ENCODE peak calls at places on chromosomes 11 and 22, in five cellular contexts. O is body of pancreas, D is ovary, M is heart right ventricle, E is neural crest cell. X is an unnamed sample.

GRCh38 chr11:112499153-112499907 is 238.7 kb upstream of the PLET1 start:
- DNase-seq in E (no peak), O (no peak), M (no peak), D (no peak), X (no peak)

GRCh38 chr11:118918686-118919280 is 6.9 kb downstream of the BCL9L start:
- DNase-seq in E (no peak), D (no peak), O (no peak), M (no peak), X (peak; percentile 89)

GRCh38 chr22:44486538-44486937 is 11.5 kb downstream of the RTL6 start:
- DNase-seq in E (no peak), O (no peak), M (peak; percentile 16), D (no peak), X (no peak)

GRCh38 chr22:37457093-37457893 is 28.9 kb downstream of the MFNG start:
- DNase-seq in M (peak; percentile 61), O (peak; percentile 82), D (peak; percentile 46), E (peak; percentile 85), X (peak; percentile 67)

GRCh38 chr11:103673773-103674172 is 362.7 kb upstream of the DDI1 start:
- DNase-seq in M (no peak), D (no peak), E (no peak), O (no peak), X (peak; percentile 59)

GRCh38 chr11:63764712-63765631 is 3.6 kb downstream of the ZFTA start:
- DNase-seq in M (peak; percentile 6), O (peak; percentile 73), E (peak; percentile 3), D (peak; percentile 70), X (peak; percentile 20)

GRCh38 chr11:74546752-74547151 is 45.6 kb upstream of the POLD3 start:
- DNase-seq in D (no peak), E (no peak), M (no peak), O (peak; percentile 12), X (no peak)

GRCh38 chr22:44702479-44703219 is 645 bp downstream of the PRR5 start:
- DNase-seq in E (peak; percentile 18), D (peak; percentile 41), O (peak; percentile 43), M (no peak), X (peak; percentile 50)

GRCh38 chr11:7573193-7573557 is 59.4 kb downstream of the PPFIBP2 start:
- DNase-seq in D (no peak), M (no peak), E (no peak), O (no peak), X (peak; percentile 58)

GRCh38 chr22:22710719-22711531 is 66.5 kb downstream of the GGTLC2 start:
- DNase-seq in D (peak; percentile 57), O (peak; percentile 60), M (peak; percentile 38), E (peak; percentile 59), X (peak; percentile 55)

GRCh38 chr11:75733346-75734107 is 15.9 kb downstream of the MOGAT2 start:
- DNase-seq in E (no peak), O (no peak), D (no peak), M (no peak), X (no peak)

GRCh38 chr11:86559311-86559945 is 113.0 kb downstream of the ME3 start:
- DNase-seq in O (peak; percentile 14), E (no peak), M (peak; percentile 68), D (peak; percentile 36), X (peak; percentile 85)

GRCh38 chr22:38031491-38031890 is 25.7 kb upstream of the PICK1 start:
- DNase-seq in O (no peak), M (no peak), D (no peak), E (no peak), X (no peak)

GRCh38 chr11:71465054-71465453 is 12.1 kb downstream of the NADSYN1 start:
- DNase-seq in M (no peak), E (no peak), O (no peak), D (no peak), X (no peak)

GRCh38 chr11:88363566-88364169 is 26.1 kb upstream of the CTSC start:
- DNase-seq in E (no peak), D (no peak), M (no peak), O (no peak), X (peak; percentile 54)

GRCh38 chr22:35410663-35411034 is 10.7 kb downstream of the MCM5 start:
- DNase-seq in E (no peak), M (no peak), D (no peak), O (no peak), X (no peak)
- TF ChIP-seq CTCF in E (no peak), M (no peak), D (no peak), O (no peak), X (no peak)

GRCh38 chr11:66638177-66639065 is at the start of gene RBM4:
- DNase-seq in D (peak; percentile 99), O (peak; percentile 100), M (peak; percentile 100), E (peak; percentile 93), X (peak; percentile 100)
- TF ChIP-seq CTCF in D (peak; percentile 23), O (peak; percentile 17), M (no peak), E (no peak), X (peak; percentile 36)

DNA sequence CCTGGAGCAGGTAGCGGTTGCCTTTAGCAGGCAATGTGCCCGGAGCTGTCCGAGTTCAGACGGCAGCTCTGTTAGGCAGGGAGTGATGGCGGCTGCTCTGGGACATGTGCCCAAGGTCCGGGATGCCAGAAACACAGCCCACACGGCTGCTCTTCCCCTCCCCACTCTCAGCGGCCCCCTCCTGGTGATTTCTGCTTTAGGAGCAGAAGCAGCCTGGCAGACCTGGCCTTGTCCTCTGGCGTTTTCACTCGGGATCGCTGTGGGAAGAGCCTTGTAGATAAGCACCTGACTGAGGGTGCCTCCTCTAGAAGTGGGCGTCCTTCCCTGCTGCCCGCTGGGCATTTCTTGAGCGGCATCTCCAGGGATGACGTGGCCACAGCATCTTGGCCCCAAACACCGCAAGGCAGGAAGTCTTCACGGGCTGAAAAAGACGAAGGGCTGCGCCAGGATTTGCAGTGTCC is 392.2 kb downstream of the TBC1D22A start:
- DNase-seq in M (peak; percentile 59), O (peak; percentile 93), E (no peak), D (peak; percentile 78), X (peak; percentile 20)
- TF ChIP-seq CTCF in M (no peak), O (peak; percentile 71), E (no peak), D (no peak), X (peak; percentile 23)

GRCh38 chr11:62724171-62724570 is 3.1 kb downstream of the HNRNPUL2 start:
- DNase-seq in D (no peak), O (no peak), E (no peak), M (no peak), X (no peak)

GRCh38 chr11:62719302-62719978 is 7.8 kb downstream of the HNRNPUL2 start:
- DNase-seq in E (no peak), D (no peak), M (no peak), O (no peak), X (no peak)

GRCh38 chr11:62726156-62727006 is 876 bp downstream of the HNRNPUL2 start:
- DNase-seq in M (no peak), O (no peak), E (no peak), D (peak; percentile 28), X (no peak)

GRCh38 chr11:62725686-62726085 is 1.6 kb downstream of the HNRNPUL2 start:
- DNase-seq in M (no peak), E (no peak), O (no peak), D (no peak), X (no peak)

GRCh38 chr11:62721994-62722393 is 5.3 kb downstream of the HNRNPUL2 start:
- DNase-seq in E (no peak), D (no peak), M (no peak), O (no peak), X (peak; percentile 84)
- TF ChIP-seq CTCF in E (no peak), D (no peak), M (no peak), O (no peak), X (peak; percentile 52)

GRCh38 chr11:116258821-116259220 is 514.0 kb downstream of the BUD13 start:
- DNase-seq in E (no peak), O (no peak), M (no peak), D (no peak), X (no peak)

GRCh38 chr11:116255234-116255953 is 517.4 kb downstream of the BUD13 start:
- DNase-seq in M (no peak), E (no peak), D (no peak), O (no peak), X (no peak)

GRCh38 chr11:116257092-116257491 is 515.7 kb downstream of the BUD13 start:
- DNase-seq in M (no peak), E (no peak), O (no peak), D (no peak), X (no peak)

GRCh38 chr11:116257871-116258270 is 514.9 kb downstream of the BUD13 start:
- DNase-seq in O (no peak), E (no peak), M (no peak), D (no peak), X (no peak)

GRCh38 chr11:116256155-116256554 is 516.6 kb downstream of the BUD13 start:
- DNase-seq in E (no peak), M (no peak), O (no peak), D (no peak), X (no peak)
- TF ChIP-seq CTCF in E (no peak), M (no peak), O (no peak), D (no peak), X (no peak)

GRCh38 chr11:12377106-12377823 is at the start of gene PARVA:
- DNase-seq in O (peak; percentile 79), E (peak; percentile 60), D (peak; percentile 72), M (peak; percentile 70), X (peak; percentile 84)
- TF ChIP-seq CTCF in O (peak; percentile 24), E (no peak), D (peak; percentile 9), M (no peak), X (no peak)

GRCh38 chr22:35432226-35432905 is 32.4 kb downstream of the MCM5 start:
- DNase-seq in M (no peak), E (no peak), O (no peak), D (no peak), X (no peak)

GRCh38 chr22:35434061-35434750 is 34.3 kb downstream of the MCM5 start:
- DNase-seq in D (no peak), E (no peak), O (no peak), M (no peak), X (no peak)

GRCh38 chr22:35435201-35435712 is 35.3 kb downstream of the MCM5 start:
- DNase-seq in D (no peak), M (no peak), O (no peak), E (peak; percentile 42), X (no peak)

GRCh38 chr22:35430897-35431322 is 31.0 kb downstream of the MCM5 start:
- DNase-seq in D (peak; percentile 91), O (peak; percentile 89), E (peak; percentile 96), M (peak; percentile 91), X (peak; percentile 89)

GRCh38 chr22:35431483-35432205 is 31.7 kb downstream of the MCM5 start:
- DNase-seq in M (no peak), O (no peak), D (no peak), E (no peak), X (no peak)
- TF ChIP-seq CTCF in M (no peak), O (no peak), D (no peak), E (no peak), X (peak; percentile 45)